ENCODE peak calls at places on chromosome 22, in four cellular contexts. V is NCI-H1436; S is T-helper 1 cell; G is activated CD8-positive, alpha-beta memory T cell treated with anti-CD3 and anti-CD28 coated beads for 48 hours. Q is an unnamed sample.

GRCh38 chr22:20114506-20115475 is 1.1 kb upstream of the RANBP1 start:
- DNase-seq in S (no peak), V (no peak), G (no peak), Q (no peak)

GRCh38 chr22:41256254-41256897 is 15.6 kb upstream of the CHADL start:
- DNase-seq in S (no peak), V (no peak), G (no peak), Q (no peak)

GRCh38 chr22:36239401-36240171 is at the start of gene APOL2:
- DNase-seq in V (peak; percentile 77), S (peak; percentile 94), G (no peak), Q (peak; percentile 96)

GRCh38 chr22:38504731-38505594 is 1.1 kb downstream of the DDX17 start:
- DNase-seq in G (peak; percentile 31), V (peak; percentile 21), S (peak; percentile 68), Q (peak; percentile 83)

GRCh38 chr22:33361581-33361980 is 303.4 kb upstream of the SYN3 start:
- DNase-seq in S (no peak), G (no peak), V (no peak), Q (no peak)

GRCh38 chr22:22553735-22554134 is 5.3 kb downstream of the PRAME start:
- DNase-seq in S (no peak), G (no peak), V (no peak), Q (no peak)

GRCh38 chr22:48366056-48366455 is 1461.6 kb downstream of the BRD1 start:
- DNase-seq in G (no peak), V (no peak), S (no peak), Q (no peak)

GRCh38 chr22:47030881-47031627 is 268.6 kb downstream of the TBC1D22A start:
- DNase-seq in G (no peak), V (peak; percentile 35), S (no peak), Q (no peak)

GRCh38 chr22:30822216-30823014 is 127.7 kb downstream of the OSBP2 start:
- DNase-seq in V (no peak), G (no peak), S (no peak), Q (no peak)

GRCh38 chr22:25673721-25674120 is 68.3 kb upstream of the MYO18B start:
- DNase-seq in S (no peak), G (no peak), V (no peak), Q (no peak)

GRCh38 chr22:37472418-37473006 is 13.7 kb downstream of the MFNG start:
- DNase-seq in G (no peak), V (peak; percentile 23), S (peak; percentile 22), Q (no peak)

GRCh38 chr22:34105461-34106062 is 185.3 kb upstream of the LARGE1 start:
- DNase-seq in G (no peak), S (no peak), V (peak; percentile 13), Q (no peak)

GRCh38 chr22:23743303-23743705 is 7.6 kb downstream of the ZNF70 start:
- DNase-seq in V (no peak), G (no peak), S (no peak), Q (no peak)

GRCh38 chr22:49417833-49418232 is 409.8 kb downstream of the BRD1 start:
- DNase-seq in V (no peak), S (no peak), G (no peak), Q (peak; percentile 19)

GRCh38 chr22:49693848-49694247 is 133.8 kb downstream of the BRD1 start:
- DNase-seq in V (no peak), G (no peak), S (no peak), Q (no peak)

GRCh38 chr22:46054878-46055158 is 77.9 kb upstream of the WNT7B start:
- DNase-seq in S (no peak), V (no peak), G (no peak), Q (no peak)

GRCh38 chr22:26534874-26535470 is 22.7 kb upstream of the TFIP11 start:
- DNase-seq in G (no peak), V (no peak), S (no peak), Q (no peak)

GRCh38 chr22:28893810-28894209 is 10.4 kb downstream of the ZNRF3 start:
- DNase-seq in V (no peak), S (no peak), G (no peak), Q (no peak)

GRCh38 chr22:49015993-49016908 is 811.4 kb downstream of the BRD1 start:
- DNase-seq in V (no peak), S (no peak), G (no peak), Q (peak; percentile 54)

GRCh38 chr22:23816552-23816976 is 22.2 kb downstream of the DERL3 start:
- DNase-seq in S (no peak), G (no peak), V (no peak), Q (no peak)

GRCh38 chr22:37394341-37394740 is 32.9 kb downstream of the ELFN2 start:
- DNase-seq in G (no peak), V (no peak), S (no peak), Q (no peak)

GRCh38 chr22:23393721-23394320 is 186.3 kb downstream of the IGLL1 start:
- DNase-seq in S (no peak), V (no peak), G (no peak), Q (peak; percentile 66)

GRCh38 chr22:25495286-25495685 is 69.2 kb upstream of the GRK3 start:
- DNase-seq in V (no peak), G (no peak), S (no peak), Q (no peak)